ENCODE peak calls at places on chromosomes 6 and 20, in nine cellular contexts. M is CD4-positive, alpha-beta memory T cell; I is upper lobe of right lung; J is RWPE2; N is ovary; E is left ventricle myocardium inferior; V is IMR-90; C is fibroblast of lung; F is effector memory CD4-positive, alpha-beta T cell. W is an unnamed sample.
A peak's percentile ranks its signal among the peaks of the same experiment; 100 is the strongest.

GRCh38 chr6:83153958-83154357 is 39.1 kb downstream of the PGM3 start:
- DNase-seq in M (no peak), I (no peak), J (no peak), N (no peak), E (no peak), V (peak; percentile 53), C (no peak), F (no peak), W (no peak)

GRCh38 chr20:17533396-17533795 is 2.2 kb upstream of the BFSP1 start:
- DNase-seq in M (peak; percentile 10), I (no peak), J (no peak), N (no peak), E (no peak), V (peak; percentile 60), C (peak; percentile 70), F (no peak), W (peak; percentile 70)

GRCh38 chr20:40956503-40956902 is 72.1 kb upstream of the TOP1 start:
- DNase-seq in M (no peak), I (no peak), J (peak; percentile 68), N (no peak), E (no peak), V (no peak), C (no peak), F (no peak), W (no peak)

GRCh38 chr6:107132330-107132954 is 17.1 kb upstream of the BEND3 start:
- DNase-seq in M (peak; percentile 8), I (no peak), J (no peak), N (peak; percentile 53), E (no peak), V (no peak), C (peak; percentile 45), F (no peak), W (peak; percentile 65)

GRCh38 chr20:18004389-18005031 is 35.7 kb downstream of the MGME1 start:
- DNase-seq in M (no peak), I (no peak), J (no peak), N (no peak), E (no peak), V (peak; percentile 68), C (peak; percentile 85), F (no peak), W (no peak)

GRCh38 chr6:11224252-11224965 is 8.1 kb downstream of the NEDD9 start:
- DNase-seq in M (peak; percentile 69), I (no peak), J (no peak), N (no peak), E (no peak), V (peak; percentile 74), C (no peak), F (no peak), W (no peak)

GRCh38 chr6:72748759-72749158 is 126.9 kb downstream of the KCNQ5 start:
- DNase-seq in M (no peak), I (no peak), J (peak; percentile 70), N (no peak), E (no peak), V (peak; percentile 84), C (peak; percentile 77), F (no peak), W (no peak)

GRCh38 chr6:88725111-88725711 is 238.2 kb downstream of the RNGTT start:
- DNase-seq in M (no peak), I (no peak), J (no peak), N (peak; percentile 55), E (peak; percentile 22), V (peak; percentile 74), C (peak; percentile 30), F (no peak), W (peak; percentile 93)

GRCh38 chr6:30570263-30570662 is 979 bp upstream of the ABCF1 start:
- DNase-seq in M (no peak), I (no peak), J (no peak), N (no peak), E (no peak), V (no peak), C (no peak), F (no peak), W (peak; percentile 62)

GRCh38 chr20:31403886-31404285 is 2.1 kb downstream of the DEFB121 start:
- DNase-seq in M (no peak), I (no peak), J (no peak), N (no peak), E (no peak), V (no peak), C (no peak), F (no peak), W (no peak)
- H3K9me3 ChIP-seq in M (no peaks in the 10 kb centered on the region), I (no peaks in the 10 kb centered on the region), J (no peaks in the 10 kb centered on the region), N (no peaks in the 10 kb centered on the region), E (no peaks in the 10 kb centered on the region), V (no peaks in the 10 kb centered on the region), C (no peaks in the 10 kb centered on the region), F (no peaks in the 10 kb centered on the region), W (peaks cover 79% of the 10 kb centered on the region)

GRCh38 chr6:129653229-129653628 is 56.7 kb downstream of the ARHGAP18 start:
- DNase-seq in M (no peak), I (no peak), J (no peak), N (no peak), E (no peak), V (no peak), C (no peak), F (no peak), W (no peak)

GRCh38 chr6:129655334-129655733 is 54.6 kb downstream of the ARHGAP18 start:
- DNase-seq in M (no peak), I (no peak), J (no peak), N (no peak), E (no peak), V (no peak), C (no peak), F (no peak), W (no peak)

GRCh38 chr6:129651291-129651691 is 58.7 kb downstream of the ARHGAP18 start:
- DNase-seq in M (no peak), I (no peak), J (no peak), N (no peak), E (no peak), V (no peak), C (no peak), F (no peak), W (no peak)

GRCh38 chr6:129657433-129657832 is 52.5 kb downstream of the ARHGAP18 start:
- DNase-seq in M (no peak), I (no peak), J (no peak), N (no peak), E (no peak), V (no peak), C (no peak), F (no peak), W (no peak)

DNA sequence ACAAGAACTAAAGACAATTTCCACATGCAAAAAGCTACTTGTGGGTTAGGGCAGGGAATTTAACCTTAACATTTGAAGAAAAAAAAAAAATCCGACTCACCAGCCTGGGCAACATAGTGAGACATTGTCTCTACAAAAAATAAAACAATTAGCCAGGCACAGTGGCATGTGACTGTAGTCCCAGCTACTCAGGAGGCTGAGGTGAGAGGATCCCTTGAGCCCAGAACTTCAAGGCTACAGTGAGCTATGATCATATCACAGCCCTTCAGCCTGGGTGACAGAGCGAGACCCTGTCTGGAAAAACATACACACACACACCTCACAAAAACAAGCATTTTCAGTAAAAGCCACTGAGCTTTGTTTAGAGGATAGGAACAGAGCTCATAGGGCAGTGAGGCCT is 56.2 kb downstream of the ARHGAP18 start:
- DNase-seq in M (no peak), I (no peak), J (no peak), N (no peak), E (no peak), V (no peak), C (no peak), F (no peak), W (no peak)
- H3K4me1 ChIP-seq in M (no peaks in the 10 kb centered on the region), I (peaks cover 5% of the 10 kb centered on the region), J (no peaks in the 10 kb centered on the region), N (no peaks in the 10 kb centered on the region), E (peaks cover 28% of the 10 kb centered on the region), V (peaks cover 5% of the 10 kb centered on the region), C (peaks cover 8% of the 10 kb centered on the region), F (no peaks in the 10 kb centered on the region), W (peaks cover 6% of the 10 kb centered on the region)

GRCh38 chr20:22576273-22576672 is 8.1 kb downstream of the FOXA2 start:
- DNase-seq in M (no peak), I (no peak), J (no peak), N (no peak), E (no peak), V (no peak), C (no peak), F (no peak), W (peak; percentile 64)

GRCh38 chr20:22578221-22579118 is 5.9 kb downstream of the FOXA2 start:
- DNase-seq in M (no peak), I (peak; percentile 85), J (no peak), N (no peak), E (no peak), V (no peak), C (no peak), F (no peak), W (peak; percentile 79)

GRCh38 chr20:22576733-22577514 is 7.4 kb downstream of the FOXA2 start:
- DNase-seq in M (no peak), I (no peak), J (no peak), N (no peak), E (no peak), V (no peak), C (no peak), F (no peak), W (peak; percentile 63)

GRCh38 chr20:22579119-22579427 is 5.3 kb downstream of the FOXA2 start:
- DNase-seq in M (no peak), I (no peak), J (no peak), N (no peak), E (no peak), V (no peak), C (no peak), F (no peak), W (peak; percentile 96)

DNA sequence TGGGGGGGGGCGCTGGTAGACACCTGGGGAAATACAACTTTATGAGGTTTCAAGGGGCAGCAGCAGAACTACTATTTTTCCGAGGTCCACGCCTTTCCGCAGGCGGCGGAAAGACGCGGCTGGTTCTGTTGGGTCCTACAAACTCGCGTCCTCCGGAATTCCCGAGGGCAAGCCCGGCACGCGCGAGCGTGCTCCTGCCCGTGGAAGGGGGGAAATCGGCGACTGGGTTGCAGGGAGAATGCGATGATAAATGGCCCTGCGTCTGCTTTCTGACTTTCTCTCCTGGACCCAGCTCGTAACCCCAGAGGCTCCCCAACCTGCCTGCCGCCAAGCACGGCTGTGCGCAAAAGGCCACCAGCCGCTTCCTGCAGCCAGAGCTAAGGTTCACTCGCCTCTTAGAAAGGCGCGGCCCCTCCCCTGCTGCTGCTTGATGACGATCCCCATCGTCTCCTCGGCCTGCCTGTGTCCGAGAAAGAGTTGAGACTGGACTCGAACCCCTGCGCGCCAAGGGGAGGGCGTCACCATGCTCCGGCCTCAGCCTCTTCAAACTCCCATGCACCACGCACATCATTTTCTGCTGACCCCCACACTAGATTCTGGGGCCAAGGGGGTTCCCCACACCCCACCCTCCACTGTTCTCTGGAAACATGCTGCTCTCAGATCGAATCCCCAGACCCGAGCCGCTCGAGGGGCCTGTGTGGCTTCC is 6.7 kb downstream of the FOXA2 start:
- DNase-seq in M (no peak), I (peak; percentile 88), J (no peak), N (no peak), E (no peak), V (no peak), C (no peak), F (no peak), W (peak; percentile 88)
- H3K9me3 ChIP-seq in M (no peaks in the 10 kb centered on the region), I (no peaks in the 10 kb centered on the region), J (no peaks in the 10 kb centered on the region), N (no peaks in the 10 kb centered on the region), E (no peaks in the 10 kb centered on the region), V (peaks cover 2% of the 10 kb centered on the region), C (no peaks in the 10 kb centered on the region), F (no peaks in the 10 kb centered on the region), W (no peaks in the 10 kb centered on the region)

DNA sequence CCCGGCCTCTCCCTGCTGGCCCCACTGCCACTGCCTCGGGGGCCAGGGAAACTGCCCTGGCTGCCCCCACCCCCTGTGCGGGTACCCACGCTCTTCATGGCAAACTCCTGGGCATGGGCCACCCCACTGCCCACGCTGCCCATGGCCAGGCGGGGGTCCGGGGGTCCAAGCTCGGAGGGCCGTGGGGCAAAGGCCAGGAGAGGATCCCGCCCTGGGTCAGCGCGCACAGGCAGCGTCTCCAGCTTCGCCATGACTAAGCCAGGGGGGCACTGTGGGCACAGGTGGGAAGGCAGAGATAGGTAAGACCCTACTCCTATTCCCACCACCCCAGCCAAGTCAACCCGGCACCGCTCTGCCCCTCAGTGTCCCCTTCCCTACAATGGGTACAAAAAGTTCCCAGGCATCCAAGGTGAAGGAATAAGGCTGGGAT is 6.4 kb downstream of the LZTS3 start:
- DNase-seq in M (no peak), I (no peak), J (no peak), N (peak; percentile 39), E (no peak), V (no peak), C (no peak), F (no peak), W (no peak)
- H3K4me1 ChIP-seq in M (no peaks in the 10 kb centered on the region), I (no peaks in the 10 kb centered on the region), J (no peaks in the 10 kb centered on the region), N (no peaks in the 10 kb centered on the region), E (peaks cover 22% of the 10 kb centered on the region), V (peaks cover 5% of the 10 kb centered on the region), C (no peaks in the 10 kb centered on the region), F (no peaks in the 10 kb centered on the region), W (peaks cover under 1% of the 10 kb centered on the region)

W was measured in endodermal cell.